ENCODE peak calls at places on chromosome 22, in four cellular contexts. One of them, this sample, is unnamed.

GRCh38 chr22:21933413-21933812 is 19.2 kb downstream of the PPM1F start:
- DNase-seq in activated CD4-positive, alpha-beta T cell treated with anti-CD3 and anti-CD28 coated beads for 48 hours: no peak
- DNase-seq in stimulated activated CD8-positive, alpha-beta memory T cell treated with anti-CD3 and anti-CD28 coated beads, Interleukin-12 subunit alpha, Interleukin-12 subunit beta, amount 100 ng/mL, for 1 hour: no peak
- DNase-seq in substantia nigra: no peak
- DNase-seq in this sample: no peak

GRCh38 chr22:50074551-50075042 is 10.6 kb downstream of the MLC1 start:
- DNase-seq in activated CD4-positive, alpha-beta T cell treated with anti-CD3 and anti-CD28 coated beads for 48 hours: no peak
- DNase-seq in stimulated activated CD8-positive, alpha-beta memory T cell treated with anti-CD3 and anti-CD28 coated beads, Interleukin-12 subunit alpha, Interleukin-12 subunit beta, amount 100 ng/mL, for 1 hour: no peak
- DNase-seq in substantia nigra: no peak
- DNase-seq in this sample: no peak

GRCh38 chr22:40621309-40622151 is 15.0 kb downstream of the MRTFA start:
- DNase-seq in activated CD4-positive, alpha-beta T cell treated with anti-CD3 and anti-CD28 coated beads for 48 hours: no peak
- DNase-seq in stimulated activated CD8-positive, alpha-beta memory T cell treated with anti-CD3 and anti-CD28 coated beads, Interleukin-12 subunit alpha, Interleukin-12 subunit beta, amount 100 ng/mL, for 1 hour: no peak
- DNase-seq in substantia nigra: no peak
- DNase-seq in this sample: peak

GRCh38 chr22:27959335-27960090 is 40.5 kb upstream of the PITPNB start:
- DNase-seq in activated CD4-positive, alpha-beta T cell treated with anti-CD3 and anti-CD28 coated beads for 48 hours: no peak
- DNase-seq in stimulated activated CD8-positive, alpha-beta memory T cell treated with anti-CD3 and anti-CD28 coated beads, Interleukin-12 subunit alpha, Interleukin-12 subunit beta, amount 100 ng/mL, for 1 hour: no peak
- DNase-seq in substantia nigra: no peak
- DNase-seq in this sample: no peak

GRCh38 chr22:46069518-46070214 is 80.7 kb upstream of the PPARA start:
- DNase-seq in activated CD4-positive, alpha-beta T cell treated with anti-CD3 and anti-CD28 coated beads for 48 hours: peak
- DNase-seq in stimulated activated CD8-positive, alpha-beta memory T cell treated with anti-CD3 and anti-CD28 coated beads, Interleukin-12 subunit alpha, Interleukin-12 subunit beta, amount 100 ng/mL, for 1 hour: no peak
- DNase-seq in substantia nigra: peak
- DNase-seq in this sample: peak

GRCh38 chr22:34080501-34080900 is 160.2 kb upstream of the LARGE1 start:
- DNase-seq in activated CD4-positive, alpha-beta T cell treated with anti-CD3 and anti-CD28 coated beads for 48 hours: no peak
- DNase-seq in stimulated activated CD8-positive, alpha-beta memory T cell treated with anti-CD3 and anti-CD28 coated beads, Interleukin-12 subunit alpha, Interleukin-12 subunit beta, amount 100 ng/mL, for 1 hour: no peak
- DNase-seq in substantia nigra: no peak
- DNase-seq in this sample: no peak

GRCh38 chr22:23359583-23360123 is 179.3 kb downstream of the BCR start:
- DNase-seq in activated CD4-positive, alpha-beta T cell treated with anti-CD3 and anti-CD28 coated beads for 48 hours: no peak
- DNase-seq in stimulated activated CD8-positive, alpha-beta memory T cell treated with anti-CD3 and anti-CD28 coated beads, Interleukin-12 subunit alpha, Interleukin-12 subunit beta, amount 100 ng/mL, for 1 hour: no peak
- DNase-seq in substantia nigra: no peak
- DNase-seq in this sample: no peak

GRCh38 chr22:47610766-47611165 is 848.3 kb downstream of the TBC1D22A start:
- DNase-seq in activated CD4-positive, alpha-beta T cell treated with anti-CD3 and anti-CD28 coated beads for 48 hours: no peak
- DNase-seq in stimulated activated CD8-positive, alpha-beta memory T cell treated with anti-CD3 and anti-CD28 coated beads, Interleukin-12 subunit alpha, Interleukin-12 subunit beta, amount 100 ng/mL, for 1 hour: no peak
- DNase-seq in substantia nigra: no peak
- DNase-seq in this sample: no peak

GRCh38 chr22:19466848-19467752 is 11.9 kb downstream of the UFD1 start:
- DNase-seq in activated CD4-positive, alpha-beta T cell treated with anti-CD3 and anti-CD28 coated beads for 48 hours: no peak
- DNase-seq in stimulated activated CD8-positive, alpha-beta memory T cell treated with anti-CD3 and anti-CD28 coated beads, Interleukin-12 subunit alpha, Interleukin-12 subunit beta, amount 100 ng/mL, for 1 hour: no peak
- DNase-seq in substantia nigra: no peak
- DNase-seq in this sample: no peak

GRCh38 chr22:43826142-43827093 is 14.3 kb upstream of the EFCAB6 start:
- DNase-seq in activated CD4-positive, alpha-beta T cell treated with anti-CD3 and anti-CD28 coated beads for 48 hours: no peak
- DNase-seq in stimulated activated CD8-positive, alpha-beta memory T cell treated with anti-CD3 and anti-CD28 coated beads, Interleukin-12 subunit alpha, Interleukin-12 subunit beta, amount 100 ng/mL, for 1 hour: no peak
- DNase-seq in substantia nigra: no peak
- DNase-seq in this sample: peak

GRCh38 chr22:44181912-44182590 is 1.3 kb downstream of the PARVG start:
- DNase-seq in activated CD4-positive, alpha-beta T cell treated with anti-CD3 and anti-CD28 coated beads for 48 hours: peak
- DNase-seq in stimulated activated CD8-positive, alpha-beta memory T cell treated with anti-CD3 and anti-CD28 coated beads, Interleukin-12 subunit alpha, Interleukin-12 subunit beta, amount 100 ng/mL, for 1 hour: no peak
- DNase-seq in substantia nigra: no peak
- DNase-seq in this sample: no peak

GRCh38 chr22:31346733-31347250 is 646 bp upstream of the PATZ1 start:
- DNase-seq in activated CD4-positive, alpha-beta T cell treated with anti-CD3 and anti-CD28 coated beads for 48 hours: peak
- DNase-seq in stimulated activated CD8-positive, alpha-beta memory T cell treated with anti-CD3 and anti-CD28 coated beads, Interleukin-12 subunit alpha, Interleukin-12 subunit beta, amount 100 ng/mL, for 1 hour: no peak
- DNase-seq in substantia nigra: no peak
- DNase-seq in this sample: peak

GRCh38 chr22:45441158-45441557 is 27.7 kb downstream of the RIBC2 start:
- DNase-seq in activated CD4-positive, alpha-beta T cell treated with anti-CD3 and anti-CD28 coated beads for 48 hours: peak
- DNase-seq in stimulated activated CD8-positive, alpha-beta memory T cell treated with anti-CD3 and anti-CD28 coated beads, Interleukin-12 subunit alpha, Interleukin-12 subunit beta, amount 100 ng/mL, for 1 hour: no peak
- DNase-seq in substantia nigra: no peak
- DNase-seq in this sample: peak

GRCh38 chr22:37279469-37279868 is 2.8 kb upstream of the CYTH4 start:
- DNase-seq in activated CD4-positive, alpha-beta T cell treated with anti-CD3 and anti-CD28 coated beads for 48 hours: no peak
- DNase-seq in stimulated activated CD8-positive, alpha-beta memory T cell treated with anti-CD3 and anti-CD28 coated beads, Interleukin-12 subunit alpha, Interleukin-12 subunit beta, amount 100 ng/mL, for 1 hour: no peak
- DNase-seq in substantia nigra: no peak
- DNase-seq in this sample: peak

GRCh38 chr22:49418341-49418894 is 409.3 kb downstream of the BRD1 start:
- DNase-seq in activated CD4-positive, alpha-beta T cell treated with anti-CD3 and anti-CD28 coated beads for 48 hours: no peak
- DNase-seq in stimulated activated CD8-positive, alpha-beta memory T cell treated with anti-CD3 and anti-CD28 coated beads, Interleukin-12 subunit alpha, Interleukin-12 subunit beta, amount 100 ng/mL, for 1 hour: no peak
- DNase-seq in substantia nigra: no peak
- DNase-seq in this sample: no peak

GRCh38 chr22:47034905-47035419 is 272.5 kb downstream of the TBC1D22A start:
- DNase-seq in activated CD4-positive, alpha-beta T cell treated with anti-CD3 and anti-CD28 coated beads for 48 hours: no peak
- DNase-seq in stimulated activated CD8-positive, alpha-beta memory T cell treated with anti-CD3 and anti-CD28 coated beads, Interleukin-12 subunit alpha, Interleukin-12 subunit beta, amount 100 ng/mL, for 1 hour: no peak
- DNase-seq in substantia nigra: no peak
- DNase-seq in this sample: no peak

GRCh38 chr22:17369553-17370035 is 334 bp downstream of the CECR2 start:
- DNase-seq in activated CD4-positive, alpha-beta T cell treated with anti-CD3 and anti-CD28 coated beads for 48 hours: peak
- DNase-seq in stimulated activated CD8-positive, alpha-beta memory T cell treated with anti-CD3 and anti-CD28 coated beads, Interleukin-12 subunit alpha, Interleukin-12 subunit beta, amount 100 ng/mL, for 1 hour: no peak
- DNase-seq in substantia nigra: no peak
- DNase-seq in this sample: no peak

GRCh38 chr22:22922954-22923319 is 35.3 kb downstream of the IGLL5 start:
- DNase-seq in activated CD4-positive, alpha-beta T cell treated with anti-CD3 and anti-CD28 coated beads for 48 hours: no peak
- DNase-seq in stimulated activated CD8-positive, alpha-beta memory T cell treated with anti-CD3 and anti-CD28 coated beads, Interleukin-12 subunit alpha, Interleukin-12 subunit beta, amount 100 ng/mL, for 1 hour: no peak
- DNase-seq in substantia nigra: no peak
- DNase-seq in this sample: no peak

GRCh38 chr22:24200616-24201212 is 19.4 kb downstream of the SUSD2 start:
- DNase-seq in activated CD4-positive, alpha-beta T cell treated with anti-CD3 and anti-CD28 coated beads for 48 hours: no peak
- DNase-seq in stimulated activated CD8-positive, alpha-beta memory T cell treated with anti-CD3 and anti-CD28 coated beads, Interleukin-12 subunit alpha, Interleukin-12 subunit beta, amount 100 ng/mL, for 1 hour: no peak
- DNase-seq in substantia nigra: no peak
- DNase-seq in this sample: peak

GRCh38 chr22:45671051-45671782 is 417 bp upstream of the ATXN10 start:
- DNase-seq in activated CD4-positive, alpha-beta T cell treated with anti-CD3 and anti-CD28 coated beads for 48 hours: no peak
- DNase-seq in stimulated activated CD8-positive, alpha-beta memory T cell treated with anti-CD3 and anti-CD28 coated beads, Interleukin-12 subunit alpha, Interleukin-12 subunit beta, amount 100 ng/mL, for 1 hour: no peak
- DNase-seq in substantia nigra: no peak
- DNase-seq in this sample: no peak

GRCh38 chr22:24969588-24970301 is 17.2 kb downstream of the KIAA1671 start:
- DNase-seq in activated CD4-positive, alpha-beta T cell treated with anti-CD3 and anti-CD28 coated beads for 48 hours: no peak
- DNase-seq in stimulated activated CD8-positive, alpha-beta memory T cell treated with anti-CD3 and anti-CD28 coated beads, Interleukin-12 subunit alpha, Interleukin-12 subunit beta, amount 100 ng/mL, for 1 hour: no peak
- DNase-seq in substantia nigra: no peak
- DNase-seq in this sample: peak

GRCh38 chr22:27581688-27582087 is 219.9 kb downstream of the MN1 start:
- DNase-seq in activated CD4-positive, alpha-beta T cell treated with anti-CD3 and anti-CD28 coated beads for 48 hours: no peak
- DNase-seq in stimulated activated CD8-positive, alpha-beta memory T cell treated with anti-CD3 and anti-CD28 coated beads, Interleukin-12 subunit alpha, Interleukin-12 subunit beta, amount 100 ng/mL, for 1 hour: no peak
- DNase-seq in substantia nigra: peak
- DNase-seq in this sample: no peak

GRCh38 chr22:50260434-50260800 is 1.1 kb downstream of the MAPK12 start:
- DNase-seq in activated CD4-positive, alpha-beta T cell treated with anti-CD3 and anti-CD28 coated beads for 48 hours: no peak
- DNase-seq in stimulated activated CD8-positive, alpha-beta memory T cell treated with anti-CD3 and anti-CD28 coated beads, Interleukin-12 subunit alpha, Interleukin-12 subunit beta, amount 100 ng/mL, for 1 hour: no peak
- DNase-seq in substantia nigra: no peak
- DNase-seq in this sample: no peak

GRCh38 chr22:35978889-35979288 is 49.7 kb downstream of the RBFOX2 start:
- DNase-seq in activated CD4-positive, alpha-beta T cell treated with anti-CD3 and anti-CD28 coated beads for 48 hours: no peak
- DNase-seq in stimulated activated CD8-positive, alpha-beta memory T cell treated with anti-CD3 and anti-CD28 coated beads, Interleukin-12 subunit alpha, Interleukin-12 subunit beta, amount 100 ng/mL, for 1 hour: no peak
- DNase-seq in substantia nigra: no peak
- DNase-seq in this sample: no peak

GRCh38 chr22:37781434-37782059 is 26.2 kb upstream of the GCAT start:
- DNase-seq in activated CD4-positive, alpha-beta T cell treated with anti-CD3 and anti-CD28 coated beads for 48 hours: no peak
- DNase-seq in stimulated activated CD8-positive, alpha-beta memory T cell treated with anti-CD3 and anti-CD28 coated beads, Interleukin-12 subunit alpha, Interleukin-12 subunit beta, amount 100 ng/mL, for 1 hour: no peak
- DNase-seq in substantia nigra: no peak
- DNase-seq in this sample: peak

GRCh38 chr22:37328017-37328416 is 45.7 kb downstream of the CYTH4 start:
- DNase-seq in activated CD4-positive, alpha-beta T cell treated with anti-CD3 and anti-CD28 coated beads for 48 hours: no peak
- DNase-seq in stimulated activated CD8-positive, alpha-beta memory T cell treated with anti-CD3 and anti-CD28 coated beads, Interleukin-12 subunit alpha, Interleukin-12 subunit beta, amount 100 ng/mL, for 1 hour: no peak
- DNase-seq in substantia nigra: no peak
- DNase-seq in this sample: peak

This sample was measured in RPMI7951.